ENCODE peak calls at places on chromosomes 2 and 18, in eight cellular contexts. G, N, H, M, K, J, W and Z are unnamed samples.
A peak's percentile ranks its signal among the peaks of the same experiment; 100 is the strongest.

GRCh38 chr2:146229513-146230155 is 1615.2 kb upstream of the ACVR2A start:
- DNase-seq in J (no peak), G (no peak), M (no peak), N (no peak), K (no peak), W (no peak), H (no peak), Z (no peak)

GRCh38 chr2:29509397-29509796 is 394.2 kb downstream of the CLIP4 start:
- DNase-seq in G (no peak), M (no peak), K (no peak), N (no peak), J (no peak), W (no peak), H (no peak), Z (no peak)

GRCh38 chr2:217661378-217661777 is 341.4 kb downstream of the TNS1 start:
- DNase-seq in K (no peak), H (no peak), W (no peak), G (no peak), N (no peak), J (no peak), M (no peak), Z (no peak)

GRCh38 chr18:31185551-31185950 is 22.9 kb upstream of the DSC1 start:
- DNase-seq in W (no peak), G (no peak), J (no peak), H (no peak), N (no peak), K (no peak), M (no peak), Z (no peak)

GRCh38 chr2:64550042-64550441 is 25.9 kb downstream of the AFTPH start:
- DNase-seq in W (no peak), K (no peak), N (no peak), M (no peak), H (no peak), J (no peak), G (no peak), Z (no peak)

GRCh38 chr2:154375625-154376020 is 322.9 kb upstream of the KCNJ3 start:
- DNase-seq in K (no peak), G (no peak), W (no peak), M (no peak), N (no peak), J (no peak), H (no peak), Z (peak; percentile 8)

GRCh38 chr2:166632616-166633015 is 138.6 kb upstream of the SCN7A start:
- DNase-seq in J (no peak), G (no peak), H (no peak), W (no peak), N (no peak), K (no peak), M (no peak), Z (peak; percentile 48)

GRCh38 chr2:25170888-25171287 is 2.5 kb upstream of the POMC start:
- DNase-seq in M (no peak), W (no peak), K (no peak), G (no peak), N (no peak), H (no peak), J (no peak), Z (no peak)

GRCh38 chr2:127014630-127015029 is 92.3 kb downstream of the BIN1 start:
- DNase-seq in W (no peak), M (no peak), K (no peak), J (peak; percentile 94), N (no peak), H (no peak), G (no peak), Z (no peak)

GRCh38 chr18:55779461-55779710 is 191.4 kb upstream of the TCF4 start:
- DNase-seq in J (no peak), N (peak; percentile 36), H (peak; percentile 31), W (no peak), G (no peak), M (no peak), K (no peak), Z (no peak)

GRCh38 chr2:113869253-113869652 is 20.6 kb upstream of the ACTR3 start:
- DNase-seq in J (no peak), K (no peak), W (no peak), G (no peak), M (no peak), H (no peak), N (no peak), Z (no peak)

GRCh38 chr2:119004602-119005001 is 62.6 kb downstream of the MARCO start:
- DNase-seq in M (no peak), N (no peak), J (no peak), H (no peak), W (no peak), K (no peak), G (no peak), Z (no peak)

GRCh38 chr18:12515550-12515949 is 107.8 kb downstream of the PRELID3A start:
- DNase-seq in G (no peak), W (no peak), N (no peak), K (no peak), H (no peak), J (no peak), M (no peak), Z (no peak)

GRCh38 chr18:70194227-70194890 is 11.1 kb downstream of the RTTN start:
- DNase-seq in W (peak; percentile 29), N (no peak), K (no peak), J (no peak), H (no peak), M (no peak), G (no peak), Z (no peak)

DNA sequence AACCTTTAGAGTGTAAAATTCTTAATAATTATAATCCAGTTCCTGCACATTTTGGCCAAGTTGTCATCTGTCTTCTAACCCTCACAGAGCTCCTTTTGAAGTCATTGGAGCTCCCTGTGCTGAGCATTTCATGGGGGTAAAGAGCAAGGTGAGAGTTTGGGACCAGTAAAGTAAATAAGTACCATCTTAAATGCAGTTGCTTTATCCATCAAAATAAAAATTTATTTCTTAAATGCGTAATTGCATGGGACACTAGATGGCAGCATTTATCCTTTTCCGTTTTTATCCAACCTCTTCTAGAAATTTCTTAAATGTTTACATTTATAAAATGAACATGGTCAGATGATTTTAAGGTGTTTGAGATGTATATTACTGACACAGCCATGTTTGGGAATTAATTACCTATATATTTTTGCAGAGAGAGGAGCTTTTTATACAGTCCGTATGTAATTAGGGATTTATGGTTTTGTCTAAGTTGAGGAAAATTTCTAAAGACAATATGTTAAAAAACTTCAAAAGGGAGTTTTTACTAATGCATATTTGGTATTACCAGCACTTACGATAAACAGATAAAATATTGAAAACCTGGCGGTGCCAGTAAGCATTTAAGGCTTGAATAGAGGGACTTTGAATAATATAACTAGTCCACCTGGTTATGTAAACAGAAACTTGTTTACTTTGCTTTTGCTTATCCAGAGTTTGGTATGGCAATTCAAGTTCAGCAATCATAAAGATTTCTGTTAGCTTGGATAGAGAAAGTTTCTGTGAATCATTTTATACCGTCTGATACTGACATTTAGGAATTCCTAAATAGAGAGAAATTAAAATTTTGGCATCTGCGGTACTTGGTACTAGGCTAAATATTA is 54.5 kb downstream of the ACSL3 start:
- DNase-seq in W (no peak), M (no peak), J (no peak), K (no peak), G (no peak), N (no peak), H (no peak), Z (no peak)
- TF ChIP-seq CTCF in W (peak; percentile 40), M (peak; percentile 26), J (peak; percentile 46), K (no peak), G (peak; percentile 40), N (peak; percentile 42), H (peak; percentile 36), Z (no peak)

DNA sequence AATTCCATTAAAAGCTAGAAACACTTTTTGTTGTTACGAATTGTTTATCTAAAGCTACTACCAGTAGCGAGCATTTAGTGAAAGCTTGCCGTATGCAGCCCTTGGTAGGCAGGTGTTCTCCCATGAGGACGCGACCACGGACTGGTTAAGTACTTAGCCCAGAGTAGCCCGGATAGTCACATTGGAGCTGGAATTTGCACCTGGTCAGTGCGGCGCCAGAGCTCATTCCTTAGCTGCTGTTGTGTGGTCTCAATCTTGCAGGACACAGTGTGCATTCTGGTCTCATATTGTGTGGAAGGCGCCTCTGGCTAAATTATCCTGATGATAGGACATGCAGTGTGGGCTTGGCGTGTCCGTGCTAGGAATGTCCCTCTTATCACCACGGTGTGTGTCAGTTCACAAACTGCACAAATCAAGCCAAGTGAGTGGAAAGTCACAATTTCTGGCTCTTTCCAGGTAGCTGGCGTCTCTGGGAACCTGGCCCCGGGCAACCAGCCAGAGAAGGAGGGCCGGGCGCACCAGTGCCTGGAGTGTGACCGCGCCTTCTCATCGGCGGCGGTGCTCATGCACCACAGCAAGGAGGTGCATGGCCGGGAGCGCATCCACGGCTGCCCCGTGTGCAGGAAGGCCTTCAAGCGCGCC is 133.3 kb downstream of the ZNF236 start:
- DNase-seq in K (no peak), M (no peak), N (no peak), J (no peak), G (peak; percentile 36), H (no peak), W (no peak), Z (no peak)
- TF ChIP-seq CTCF in K (no peak), M (no peak), N (no peak), J (no peak), G (no peak), H (no peak), W (no peak), Z (no peak)

GRCh38 chr2:45710468-45710867 is 59.0 kb downstream of the PRKCE start:
- DNase-seq in M (no peak), J (no peak), G (no peak), K (no peak), H (no peak), W (no peak), N (no peak), Z (no peak)

GRCh38 chr2:45713591-45713990 is 62.1 kb downstream of the PRKCE start:
- DNase-seq in K (no peak), J (no peak), G (no peak), W (no peak), N (no peak), M (no peak), H (no peak), Z (no peak)

GRCh38 chr2:45713126-45713525 is 61.7 kb downstream of the PRKCE start:
- DNase-seq in W (no peak), M (no peak), J (no peak), N (no peak), G (no peak), K (no peak), H (no peak), Z (no peak)

GRCh38 chr2:45711224-45711623 is 59.7 kb downstream of the PRKCE start:
- DNase-seq in W (no peak), H (no peak), M (no peak), K (no peak), G (no peak), N (no peak), J (no peak), Z (no peak)

GRCh38 chr2:45712538-45712937 is 61.1 kb downstream of the PRKCE start:
- DNase-seq in G (no peak), M (no peak), W (no peak), K (no peak), H (no peak), J (no peak), N (no peak), Z (peak; percentile 6)
- TF ChIP-seq CTCF in G (peak; percentile 34), M (no peak), W (no peak), K (no peak), H (no peak), J (no peak), N (peak; percentile 35), Z (no peak)

DNA sequence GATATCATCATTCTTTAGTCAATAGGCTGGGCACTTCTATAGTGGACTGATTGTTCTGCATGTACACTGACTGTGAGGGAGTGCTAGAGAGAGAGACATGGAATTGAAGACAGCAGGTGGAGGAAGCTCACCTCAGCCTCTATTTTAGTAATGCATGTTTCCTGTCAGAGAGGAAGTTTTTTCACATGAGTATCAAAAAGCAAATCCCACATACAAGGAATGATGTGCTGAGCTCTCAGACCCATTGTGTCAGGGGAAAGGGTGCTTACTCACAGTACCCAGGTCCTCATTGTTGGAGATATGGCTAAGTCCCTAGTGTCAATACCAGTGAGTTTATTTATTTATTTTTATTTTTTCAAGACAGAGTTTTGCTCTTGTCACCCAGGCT is 9.9 kb upstream of the CDK15 start:
- DNase-seq in J (no peak), H (no peak), M (no peak), N (no peak), G (no peak), K (no peak), W (no peak), Z (no peak)
- TF ChIP-seq CTCF in J (no peak), H (no peak), M (no peak), N (no peak), G (no peak), K (no peak), W (no peak), Z (no peak)